ENCODE peak calls at places on chromosomes 16 and 17, in nine cellular contexts. One of them, this sample, is unnamed. For H3K9me3, the result is how much of the 10 kb centered on the place peaks cover.

GRCh38 chr17:38349097-38349904 is 2.3 kb upstream of the SOCS7 start:
- DNase-seq in upper lobe of left lung: peak
- DNase-seq in transverse colon: peak
- DNase-seq in osteoblast: peak
- DNase-seq in HCT116: peak
- DNase-seq in colonic mucosa: peak
- DNase-seq in left ventricle myocardium inferior: peak
- DNase-seq in heart right ventricle: peak
- DNase-seq in heart left ventricle: peak
- DNase-seq in this sample: peak

GRCh38 chr16:79390481-79391051 is 210.0 kb downstream of the MAF start:
- DNase-seq in upper lobe of left lung: no peak
- DNase-seq in transverse colon: no peak
- DNase-seq in osteoblast: no peak
- DNase-seq in HCT116: no peak
- DNase-seq in colonic mucosa: no peak
- DNase-seq in left ventricle myocardium inferior: no peak
- DNase-seq in heart right ventricle: no peak
- DNase-seq in heart left ventricle: no peak
- DNase-seq in this sample: no peak

GRCh38 chr16:56355221-56355620 is 70.1 kb downstream of the AMFR start:
- DNase-seq in upper lobe of left lung: no peak
- DNase-seq in transverse colon: no peak
- DNase-seq in osteoblast: peak
- DNase-seq in HCT116: no peak
- DNase-seq in colonic mucosa: no peak
- DNase-seq in left ventricle myocardium inferior: no peak
- DNase-seq in heart right ventricle: no peak
- DNase-seq in heart left ventricle: no peak
- DNase-seq in this sample: peak

GRCh38 chr16:4114257-4115208 is 1.7 kb downstream of the ADCY9 start:
- DNase-seq in upper lobe of left lung: no peak
- DNase-seq in transverse colon: no peak
- DNase-seq in osteoblast: peak
- DNase-seq in HCT116: no peak
- DNase-seq in colonic mucosa: no peak
- DNase-seq in left ventricle myocardium inferior: peak
- DNase-seq in heart right ventricle: peak
- DNase-seq in heart left ventricle: peak
- DNase-seq in this sample: peak

GRCh38 chr16:28064706-28065249 is 1.3 kb upstream of the GSG1L start:
- DNase-seq in upper lobe of left lung: no peak
- DNase-seq in transverse colon: no peak
- DNase-seq in osteoblast: peak
- DNase-seq in HCT116: no peak
- DNase-seq in colonic mucosa: no peak
- DNase-seq in left ventricle myocardium inferior: no peak
- DNase-seq in heart right ventricle: no peak
- DNase-seq in heart left ventricle: no peak
- DNase-seq in this sample: no peak

GRCh38 chr17:7929158-7930029 is at the start of gene KCNAB3:
- DNase-seq in upper lobe of left lung: no peak
- DNase-seq in transverse colon: peak
- DNase-seq in osteoblast: peak
- DNase-seq in HCT116: no peak
- DNase-seq in colonic mucosa: no peak
- DNase-seq in left ventricle myocardium inferior: peak
- DNase-seq in heart right ventricle: no peak
- DNase-seq in heart left ventricle: peak
- DNase-seq in this sample: peak

GRCh38 chr16:84303023-84303422 is 8.3 kb downstream of the WFDC1 start:
- DNase-seq in upper lobe of left lung: no peak
- DNase-seq in transverse colon: peak
- DNase-seq in osteoblast: no peak
- DNase-seq in HCT116: no peak
- DNase-seq in colonic mucosa: no peak
- DNase-seq in left ventricle myocardium inferior: no peak
- DNase-seq in heart right ventricle: peak
- DNase-seq in heart left ventricle: no peak
- DNase-seq in this sample: peak

GRCh38 chr16:2160915-2161551 is 5.5 kb downstream of the TRAF7 start:
- DNase-seq in upper lobe of left lung: no peak
- DNase-seq in transverse colon: peak
- DNase-seq in osteoblast: peak
- DNase-seq in HCT116: no peak
- DNase-seq in colonic mucosa: peak
- DNase-seq in left ventricle myocardium inferior: peak
- DNase-seq in heart right ventricle: peak
- DNase-seq in heart left ventricle: peak
- DNase-seq in this sample: no peak

GRCh38 chr17:65531508-65532431 is 29.7 kb downstream of the AXIN2 start:
- DNase-seq in upper lobe of left lung: peak
- DNase-seq in transverse colon: peak
- DNase-seq in osteoblast: peak
- DNase-seq in HCT116: no peak
- DNase-seq in colonic mucosa: no peak
- DNase-seq in left ventricle myocardium inferior: peak
- DNase-seq in heart right ventricle: peak
- DNase-seq in heart left ventricle: peak
- DNase-seq in this sample: peak

GRCh38 chr16:20023190-20023589 is 50.5 kb downstream of the GPR139 start:
- DNase-seq in upper lobe of left lung: no peak
- DNase-seq in transverse colon: no peak
- DNase-seq in osteoblast: no peak
- DNase-seq in HCT116: no peak
- DNase-seq in colonic mucosa: no peak
- DNase-seq in left ventricle myocardium inferior: no peak
- DNase-seq in heart right ventricle: no peak
- DNase-seq in heart left ventricle: no peak
- DNase-seq in this sample: no peak

GRCh38 chr17:427327-427726 is 74.7 kb upstream of the RPH3AL start:
- DNase-seq in upper lobe of left lung: no peak
- DNase-seq in transverse colon: no peak
- DNase-seq in osteoblast: no peak
- DNase-seq in HCT116: no peak
- DNase-seq in colonic mucosa: no peak
- DNase-seq in left ventricle myocardium inferior: no peak
- DNase-seq in heart right ventricle: no peak
- DNase-seq in heart left ventricle: no peak
- DNase-seq in this sample: no peak

GRCh38 chr16:8868272-8869211 is at the start of gene CARHSP1:
- DNase-seq in upper lobe of left lung: peak
- DNase-seq in transverse colon: peak
- DNase-seq in osteoblast: peak
- DNase-seq in HCT116: peak
- DNase-seq in colonic mucosa: peak
- DNase-seq in left ventricle myocardium inferior: peak
- DNase-seq in heart right ventricle: peak
- DNase-seq in heart left ventricle: peak
- DNase-seq in this sample: peak

GRCh38 chr17:19287651-19288050 is 50.5 kb downstream of the EPN2 start:
- DNase-seq in upper lobe of left lung: no peak
- DNase-seq in transverse colon: no peak
- DNase-seq in osteoblast: peak
- DNase-seq in HCT116: no peak
- DNase-seq in colonic mucosa: no peak
- DNase-seq in left ventricle myocardium inferior: no peak
- DNase-seq in heart right ventricle: no peak
- DNase-seq in heart left ventricle: no peak
- DNase-seq in this sample: no peak
- TF ChIP-seq CTCF in upper lobe of left lung: no peak
- TF ChIP-seq CTCF in transverse colon: no peak
- TF ChIP-seq CTCF in osteoblast: no peak
- TF ChIP-seq CTCF in HCT116: no peak
- TF ChIP-seq CTCF in colonic mucosa: no peak
- TF ChIP-seq CTCF in left ventricle myocardium inferior: no peak
- TF ChIP-seq CTCF in heart right ventricle: no peak
- TF ChIP-seq CTCF in heart left ventricle: no peak
- TF ChIP-seq CTCF in this sample: no peak

DNA sequence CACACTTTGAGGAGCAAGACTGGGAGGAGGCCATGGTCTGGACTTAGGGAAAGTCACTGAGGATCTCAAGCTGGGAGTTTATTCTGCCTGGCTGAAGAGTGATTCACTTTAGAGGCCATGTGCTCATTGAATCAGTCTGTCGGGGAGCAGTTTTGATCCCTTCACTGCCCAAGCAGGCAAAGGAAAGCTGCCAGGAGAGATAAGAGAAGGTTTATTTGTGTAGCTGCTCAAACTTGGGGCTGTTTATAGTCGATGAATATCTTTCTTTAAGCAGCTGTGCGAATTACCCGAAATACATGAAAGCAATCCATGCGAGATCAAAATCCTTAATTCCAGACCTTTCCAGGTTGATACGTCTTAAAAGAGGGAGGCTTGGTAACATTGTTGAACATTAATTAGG is 544.4 kb upstream of the EEF2KMT start:
- DNase-seq in upper lobe of left lung: no peak
- DNase-seq in transverse colon: no peak
- DNase-seq in osteoblast: no peak
- DNase-seq in HCT116: no peak
- DNase-seq in colonic mucosa: no peak
- DNase-seq in left ventricle myocardium inferior: no peak
- DNase-seq in heart right ventricle: no peak
- DNase-seq in heart left ventricle: no peak
- DNase-seq in this sample: no peak
- H3K9me3 ChIP-seq in upper lobe of left lung: under half
- H3K9me3 ChIP-seq in transverse colon: under half
- H3K9me3 ChIP-seq in osteoblast: under half
- H3K9me3 ChIP-seq in HCT116: under half
- H3K9me3 ChIP-seq in colonic mucosa: under half
- H3K9me3 ChIP-seq in left ventricle myocardium inferior: under half
- H3K9me3 ChIP-seq in heart right ventricle: under half
- H3K9me3 ChIP-seq in heart left ventricle: under half
- H3K9me3 ChIP-seq in this sample: under half

GRCh38 chr16:82016268-82016667 is 5.0 kb upstream of the SDR42E1 start:
- DNase-seq in upper lobe of left lung: no peak
- DNase-seq in transverse colon: no peak
- DNase-seq in osteoblast: peak
- DNase-seq in HCT116: peak
- DNase-seq in colonic mucosa: peak
- DNase-seq in left ventricle myocardium inferior: no peak
- DNase-seq in heart right ventricle: peak
- DNase-seq in heart left ventricle: no peak
- DNase-seq in this sample: no peak
- TF ChIP-seq CTCF in upper lobe of left lung: peak
- TF ChIP-seq CTCF in transverse colon: peak
- TF ChIP-seq CTCF in osteoblast: peak
- TF ChIP-seq CTCF in HCT116: peak
- TF ChIP-seq CTCF in colonic mucosa: peak
- TF ChIP-seq CTCF in left ventricle myocardium inferior: peak
- TF ChIP-seq CTCF in heart right ventricle: peak
- TF ChIP-seq CTCF in heart left ventricle: peak
- TF ChIP-seq CTCF in this sample: peak

GRCh38 chr17:21677911-21678310 is 14.4 kb upstream of the KCNJ18 start:
- DNase-seq in upper lobe of left lung: no peak
- DNase-seq in transverse colon: no peak
- DNase-seq in osteoblast: peak
- DNase-seq in HCT116: no peak
- DNase-seq in colonic mucosa: no peak
- DNase-seq in left ventricle myocardium inferior: no peak
- DNase-seq in heart right ventricle: no peak
- DNase-seq in heart left ventricle: no peak
- DNase-seq in this sample: no peak

GRCh38 chr17:21674242-21674731 is 18.0 kb upstream of the KCNJ18 start:
- DNase-seq in upper lobe of left lung: no peak
- DNase-seq in transverse colon: no peak
- DNase-seq in osteoblast: peak
- DNase-seq in HCT116: no peak
- DNase-seq in colonic mucosa: no peak
- DNase-seq in left ventricle myocardium inferior: no peak
- DNase-seq in heart right ventricle: no peak
- DNase-seq in heart left ventricle: no peak
- DNase-seq in this sample: peak

GRCh38 chr17:21678451-21679081 is 13.8 kb upstream of the KCNJ18 start:
- DNase-seq in upper lobe of left lung: no peak
- DNase-seq in transverse colon: no peak
- DNase-seq in osteoblast: peak
- DNase-seq in HCT116: no peak
- DNase-seq in colonic mucosa: no peak
- DNase-seq in left ventricle myocardium inferior: no peak
- DNase-seq in heart right ventricle: no peak
- DNase-seq in heart left ventricle: no peak
- DNase-seq in this sample: peak

GRCh38 chr17:21677126-21677910 is 15.0 kb upstream of the KCNJ18 start:
- DNase-seq in upper lobe of left lung: no peak
- DNase-seq in transverse colon: no peak
- DNase-seq in osteoblast: peak
- DNase-seq in HCT116: no peak
- DNase-seq in colonic mucosa: no peak
- DNase-seq in left ventricle myocardium inferior: no peak
- DNase-seq in heart right ventricle: no peak
- DNase-seq in heart left ventricle: no peak
- DNase-seq in this sample: peak

GRCh38 chr17:21676281-21677111 is 15.8 kb upstream of the KCNJ18 start:
- DNase-seq in upper lobe of left lung: no peak
- DNase-seq in transverse colon: no peak
- DNase-seq in osteoblast: peak
- DNase-seq in HCT116: no peak
- DNase-seq in colonic mucosa: no peak
- DNase-seq in left ventricle myocardium inferior: no peak
- DNase-seq in heart right ventricle: no peak
- DNase-seq in heart left ventricle: no peak
- DNase-seq in this sample: peak
- H3K9me3 ChIP-seq in upper lobe of left lung: under half
- H3K9me3 ChIP-seq in transverse colon: under half
- H3K9me3 ChIP-seq in osteoblast: under half
- H3K9me3 ChIP-seq in HCT116: under half
- H3K9me3 ChIP-seq in colonic mucosa: under half
- H3K9me3 ChIP-seq in left ventricle myocardium inferior: under half
- H3K9me3 ChIP-seq in heart right ventricle: under half
- H3K9me3 ChIP-seq in heart left ventricle: under half
- H3K9me3 ChIP-seq in this sample: under half

DNA sequence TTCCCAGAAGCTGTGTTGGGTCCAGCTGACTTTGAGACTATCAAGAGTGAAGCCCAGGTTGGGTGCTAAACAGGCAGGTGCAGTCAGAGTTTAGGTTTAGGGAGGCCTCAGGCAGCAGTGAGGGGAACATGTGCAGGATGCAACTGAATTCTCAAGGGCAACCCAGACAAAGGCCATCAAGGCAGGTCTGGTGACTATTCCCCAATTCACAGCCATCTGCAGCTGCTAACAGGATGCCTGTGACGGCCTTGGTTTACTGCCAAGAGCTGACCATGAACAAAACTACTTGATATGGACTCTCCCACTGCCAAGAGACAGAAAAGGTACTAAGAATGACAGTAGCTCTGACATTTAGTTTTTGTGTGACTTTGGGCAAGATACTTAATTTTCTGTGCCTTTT is 45.2 kb upstream of the BCAR1 start:
- DNase-seq in upper lobe of left lung: no peak
- DNase-seq in transverse colon: no peak
- DNase-seq in osteoblast: peak
- DNase-seq in HCT116: no peak
- DNase-seq in colonic mucosa: no peak
- DNase-seq in left ventricle myocardium inferior: peak
- DNase-seq in heart right ventricle: peak
- DNase-seq in heart left ventricle: peak
- DNase-seq in this sample: no peak
- TF ChIP-seq CTCF in upper lobe of left lung: no peak
- TF ChIP-seq CTCF in transverse colon: no peak
- TF ChIP-seq CTCF in osteoblast: no peak
- TF ChIP-seq CTCF in HCT116: no peak
- TF ChIP-seq CTCF in colonic mucosa: no peak
- TF ChIP-seq CTCF in left ventricle myocardium inferior: no peak
- TF ChIP-seq CTCF in heart right ventricle: no peak
- TF ChIP-seq CTCF in heart left ventricle: no peak
- TF ChIP-seq CTCF in this sample: no peak

GRCh38 chr16:69644790-69645189 is 79.0 kb downstream of the NFAT5 start:
- DNase-seq in upper lobe of left lung: no peak
- DNase-seq in transverse colon: no peak
- DNase-seq in osteoblast: no peak
- DNase-seq in HCT116: no peak
- DNase-seq in colonic mucosa: no peak
- DNase-seq in left ventricle myocardium inferior: no peak
- DNase-seq in heart right ventricle: no peak
- DNase-seq in heart left ventricle: no peak
- DNase-seq in this sample: no peak
- H3K9me3 ChIP-seq in upper lobe of left lung: under half
- H3K9me3 ChIP-seq in transverse colon: under half
- H3K9me3 ChIP-seq in osteoblast: under half
- H3K9me3 ChIP-seq in HCT116: under half
- H3K9me3 ChIP-seq in colonic mucosa: under half
- H3K9me3 ChIP-seq in left ventricle myocardium inferior: under half
- H3K9me3 ChIP-seq in heart right ventricle: under half
- H3K9me3 ChIP-seq in heart left ventricle: under half
- H3K9me3 ChIP-seq in this sample: under half